ENCODE peak calls at places on chromosomes 11 and 22, in eight cellular contexts. U is mammary epithelial cell; K is activated B cell treated with CpG ODN at 0.5 μM for 24 hours; E is fibroblast of gingiva; I is fibroblast of the aortic adventitia; B is choroid plexus epithelial cell; W is activated CD8-positive, alpha-beta memory T cell treated with anti-CD3 and anti-CD28 coated beads, Interleukin-2, amount 50 U/mL, for 48 hours; L is NB4. P is an unnamed sample.

GRCh38 chr11:2883717-2884423 is 1.7 kb downstream of the CDKN1C start:
- DNase-seq in L (no peak), I (peak), B (peak), K (no peak), U (no peak), E (no peak), W (no peak), P (peak)

GRCh38 chr11:94563176-94563847 is 3.9 kb upstream of the PIWIL4 start:
- DNase-seq in U (peak), B (peak), K (no peak), E (peak), I (peak), L (peak), W (no peak), P (peak)

GRCh38 chr11:57567210-57567511 is 311 bp downstream of the UBE2L6 start:
- DNase-seq in E (no peak), U (peak), B (peak), I (peak), K (no peak), L (no peak), W (no peak), P (peak)

GRCh38 chr11:69383946-69384547 is 90.1 kb downstream of the MYEOV start:
- DNase-seq in E (no peak), W (no peak), I (no peak), K (peak), L (no peak), B (no peak), U (no peak), P (no peak)

GRCh38 chr11:1714908-1715885 is 18.2 kb downstream of the KRTAP5-6 start:
- DNase-seq in L (no peak), I (no peak), W (no peak), U (no peak), E (no peak), K (no peak), B (no peak), P (no peak)

GRCh38 chr11:84686726-84687125 is 940.4 kb downstream of the DLG2 start:
- DNase-seq in L (peak), I (no peak), E (no peak), W (no peak), K (no peak), B (peak), U (no peak), P (peak)

GRCh38 chr22:38981005-38981658 is 1.0 kb upstream of the APOBEC3B start:
- DNase-seq in B (no peak), K (no peak), E (no peak), I (peak), U (peak), L (no peak), W (no peak), P (peak)

GRCh38 chr22:49827307-49827852 is 293 bp downstream of the BRD1 start:
- DNase-seq in W (no peak), B (peak), K (no peak), E (peak), L (peak), U (no peak), I (no peak), P (no peak)

GRCh38 chr11:66906077-66906929 is 49.4 kb downstream of the LRFN4 start:
- DNase-seq in B (peak), U (peak), L (no peak), W (no peak), K (no peak), I (peak), E (peak), P (peak)

GRCh38 chr22:21921729-21922128 is 30.9 kb downstream of the PPM1F start:
- DNase-seq in K (no peak), E (peak), B (no peak), U (no peak), W (no peak), L (no peak), I (no peak), P (no peak)

GRCh38 chr11:118623291-118623655 is 15.9 kb downstream of the PHLDB1 start:
- DNase-seq in U (peak), W (no peak), E (no peak), K (no peak), L (no peak), B (peak), I (peak), P (peak)

GRCh38 chr22:32005453-32005852 is 37.6 kb upstream of the SLC5A1 start:
- DNase-seq in E (no peak), B (peak), K (no peak), L (no peak), U (peak), I (peak), W (no peak), P (peak)

GRCh38 chr22:37218771-37219411 is 6.6 kb upstream of the SSTR3 start:
- DNase-seq in L (no peak), U (no peak), K (no peak), B (no peak), W (no peak), I (no peak), E (no peak), P (no peak)

GRCh38 chr11:11635456-11635855 is 13.7 kb upstream of the GALNT18 start:
- DNase-seq in I (no peak), E (no peak), U (no peak), K (no peak), B (no peak), L (no peak), W (no peak), P (no peak)

GRCh38 chr22:41983516-41983915 is 14.3 kb downstream of the SEPTIN3 start:
- DNase-seq in B (peak), E (peak), I (peak), K (no peak), L (peak), U (peak), W (no peak), P (peak)

GRCh38 chr11:19953909-19954308 is 206.4 kb downstream of the DBX1 start:
- DNase-seq in K (no peak), U (peak), I (peak), B (peak), W (no peak), L (peak), E (peak), P (peak)

GRCh38 chr11:76623171-76623883 is 47.2 kb downstream of the LRRC32 start:
- DNase-seq in L (no peak), U (peak), W (peak), I (peak), E (no peak), B (peak), K (no peak), P (peak)